ENCODE peak calls at places on chromosomes 5 and 9, in ten cellular contexts. A is ureter; Z is activated T-cell treated with anti-CD3 and anti-CD28 coated beads, Interleukin-2, amount 50 U/mL, for 72 hours; D is OCI-LY7; W is COR-L47; B is midbrain; M is left colon; E is NCI-H345; K is AG04450; O is dorsolateral prefrontal cortex. C is an unnamed sample.

GRCh38 chr5:6550628-6551027 is 82.2 kb downstream of the NSUN2 start:
- DNase-seq in A (no peak), Z (no peak), D (no peak), K (no peak), W (no peak), E (no peak), B (no peak), O (no peak), M (no peak), C (no peak)

GRCh38 chr9:86321373-86321772 is 32.8 kb downstream of the TUT7 start:
- DNase-seq in W (no peak), B (no peak), O (no peak), K (peak; percentile 49), D (no peak), Z (no peak), M (no peak), A (no peak), E (no peak), C (no peak)

GRCh38 chr9:89732952-89733349 is 128.1 kb downstream of the GADD45G start:
- DNase-seq in E (no peak), Z (no peak), D (no peak), M (no peak), A (no peak), O (no peak), W (no peak), B (no peak), K (no peak), C (no peak)

GRCh38 chr9:18776836-18777820 is 255.9 kb downstream of the SAXO1 start:
- DNase-seq in E (no peak), B (no peak), M (no peak), D (no peak), Z (no peak), A (no peak), K (no peak), O (no peak), W (no peak), C (no peak)

GRCh38 chr5:91189480-91190332 is 193.4 kb downstream of the ARRDC3 start:
- DNase-seq in O (no peak), Z (no peak), E (no peak), K (no peak), A (peak; percentile 62), D (no peak), W (no peak), B (no peak), M (no peak), C (no peak)

GRCh38 chr5:132819468-132819867 is 6.4 kb downstream of the SOWAHA start:
- DNase-seq in A (no peak), Z (no peak), M (no peak), O (no peak), K (no peak), W (no peak), D (no peak), B (peak; percentile 57), E (no peak), C (peak; percentile 35)

GRCh38 chr5:175620527-175620926 is 37.3 kb upstream of the HRH2 start:
- DNase-seq in B (no peak), A (no peak), O (no peak), E (no peak), K (no peak), D (no peak), W (no peak), M (no peak), Z (no peak), C (no peak)

GRCh38 chr9:21592063-21592338 is 109.9 kb upstream of the IFNE start:
- DNase-seq in E (no peak), M (no peak), O (no peak), W (no peak), D (no peak), A (no peak), B (no peak), K (no peak), Z (no peak), C (no peak)

GRCh38 chr9:115494958-115495690 is 377.2 kb upstream of the TNC start:
- DNase-seq in Z (no peak), M (no peak), W (no peak), B (no peak), K (no peak), A (no peak), E (peak; percentile 62), D (no peak), O (no peak), C (peak; percentile 31)

GRCh38 chr5:756171-756570 is 28.4 kb downstream of the ZDHHC11B start:
- DNase-seq in O (no peak), Z (no peak), A (peak; percentile 67), E (no peak), W (no peak), M (peak; percentile 57), K (no peak), B (no peak), D (no peak), C (no peak)

GRCh38 chr9:72579190-72579589 is 57.8 kb downstream of the TMC1 start:
- DNase-seq in Z (no peak), M (peak; percentile 72), B (no peak), A (peak; percentile 63), O (no peak), K (no peak), E (no peak), W (no peak), D (no peak), C (peak; percentile 42)

GRCh38 chr5:548256-548655 is 24.0 kb upstream of the SLC9A3 start:
- DNase-seq in A (no peak), M (peak; percentile 38), E (no peak), B (no peak), D (no peak), O (no peak), Z (no peak), K (no peak), W (no peak), C (no peak)

GRCh38 chr9:86099695-86100364 is 472 bp upstream of the GOLM1 start:
- DNase-seq in E (no peak), O (no peak), D (no peak), W (no peak), A (peak; percentile 49), B (no peak), Z (peak; percentile 13), M (peak; percentile 76), K (no peak), C (peak; percentile 77)

GRCh38 chr5:59119480-59119879 is 536.6 kb downstream of the RAB3C start:
- DNase-seq in D (no peak), O (no peak), M (no peak), Z (no peak), A (no peak), E (no peak), W (no peak), K (no peak), B (no peak), C (no peak)

GRCh38 chr5:17340816-17341215 is 123.4 kb downstream of the BASP1 start:
- DNase-seq in M (no peak), O (no peak), A (no peak), W (no peak), K (no peak), Z (no peak), D (no peak), E (no peak), B (no peak), C (no peak)

GRCh38 chr5:132008163-132008473 is 3.3 kb downstream of the ACSL6 start:
- DNase-seq in A (no peak), E (no peak), B (no peak), K (no peak), O (no peak), W (no peak), Z (no peak), D (no peak), M (peak; percentile 2), C (peak; percentile 99)

GRCh38 chr5:88845081-88845697 is 37.8 kb downstream of the MEF2C start:
- DNase-seq in M (no peak), D (no peak), A (no peak), K (no peak), B (no peak), O (no peak), W (no peak), Z (no peak), E (no peak), C (no peak)

GRCh38 chr9:93684161-93684765 is 107.9 kb downstream of the PHF2 start:
- DNase-seq in K (no peak), E (no peak), A (no peak), B (no peak), W (no peak), O (no peak), M (peak; percentile 4), Z (no peak), D (no peak), C (no peak)

GRCh38 chr9:125897481-125897880 is 150.3 kb downstream of the PBX3 start:
- DNase-seq in Z (no peak), E (no peak), W (no peak), D (no peak), B (no peak), A (no peak), M (no peak), K (no peak), O (no peak), C (no peak)

GRCh38 chr5:104952876-104953275 is 1390.3 kb upstream of the NUDT12 start:
- DNase-seq in W (no peak), B (no peak), O (no peak), Z (no peak), A (no peak), M (no peak), E (no peak), K (no peak), D (no peak), C (no peak)

GRCh38 chr5:36459191-36460135 is 146.9 kb upstream of the SLC1A3 start:
- DNase-seq in Z (no peak), M (no peak), O (no peak), E (no peak), A (no peak), B (no peak), D (peak; percentile 31), K (no peak), W (no peak), C (peak; percentile 5)

GRCh38 chr5:179326176-179326997 is 18.9 kb downstream of the ADAMTS2 start:
- DNase-seq in O (no peak), W (no peak), B (no peak), E (no peak), K (no peak), Z (no peak), D (no peak), A (no peak), M (peak; percentile 50), C (no peak)

GRCh38 chr9:4048441-4048840 is 251.4 kb downstream of the GLIS3 start:
- DNase-seq in M (no peak), B (peak; percentile 24), K (peak; percentile 7), Z (no peak), A (no peak), E (no peak), W (no peak), O (no peak), D (no peak), C (peak; percentile 56)

GRCh38 chr9:72465602-72466001 is 55.8 kb upstream of the TMC1 start:
- DNase-seq in O (no peak), Z (no peak), M (no peak), A (no peak), E (no peak), B (no peak), K (no peak), D (no peak), W (no peak), C (no peak)

GRCh38 chr5:109901628-109901981 is 211.9 kb downstream of the MAN2A1 start:
- DNase-seq in W (no peak), A (no peak), B (no peak), D (no peak), Z (no peak), O (no peak), E (no peak), M (no peak), K (no peak), C (no peak)

GRCh38 chr5:88680253-88681132 is 202.5 kb downstream of the MEF2C start:
- DNase-seq in W (peak; percentile 69), Z (peak; percentile 84), K (no peak), E (peak; percentile 77), O (peak; percentile 92), B (peak; percentile 91), M (peak; percentile 41), A (peak; percentile 63), D (peak; percentile 72), C (peak; percentile 90)

GRCh38 chr5:96350678-96351077 is 82.4 kb downstream of the PCSK1 start:
- DNase-seq in K (no peak), M (no peak), D (no peak), O (no peak), A (no peak), W (no peak), B (no peak), Z (no peak), E (no peak), C (no peak)

GRCh38 chr9:120985759-120986353 is 59.3 kb upstream of the TRAF1 start:
- DNase-seq in A (no peak), K (peak; percentile 38), O (no peak), E (peak; percentile 32), D (peak; percentile 76), W (peak; percentile 35), M (no peak), Z (no peak), B (peak; percentile 50), C (peak; percentile 71)